ENCODE peak calls at places on chromosome 16, in eight cellular contexts. H is tibial artery, W is dorsolateral prefrontal cortex, C is ascending aorta, X is HFFc6, U is heart right ventricle, G is left ventricle myocardium inferior, O is chondrocyte. T is an unnamed sample.

GRCh38 chr16:72936408-72936807 is 111.5 kb downstream of the ZFHX3 start:
- DNase-seq in H (no peak), W (no peak), C (no peak), X (no peak), U (no peak), G (no peak), O (no peak), T (no peak)

GRCh38 chr16:49336581-49336980 is 37.0 kb upstream of the C16orf78 start:
- DNase-seq in H (no peak), W (no peak), C (no peak), X (no peak), U (no peak), G (no peak), O (no peak), T (no peak)

GRCh38 chr16:84382396-84382795 is 14.1 kb downstream of the ATP2C2 start:
- DNase-seq in H (no peak), W (no peak), C (no peak), X (no peak), U (no peak), G (no peak), O (no peak), T (no peak)

GRCh38 chr16:65057184-65057583 is 64.7 kb downstream of the CDH11 start:
- DNase-seq in H (no peak), W (no peak), C (no peak), X (no peak), U (no peak), G (no peak), O (no peak), T (no peak)

GRCh38 chr16:73018796-73019455 is 29.0 kb downstream of the ZFHX3 start:
- DNase-seq in H (no peak), W (no peak), C (peak; percentile 43), X (no peak), U (no peak), G (no peak), O (no peak), T (no peak)

GRCh38 chr16:11992008-11992584 is 15.6 kb downstream of the SNX29 start:
- DNase-seq in H (no peak), W (no peak), C (no peak), X (no peak), U (no peak), G (no peak), O (no peak), T (no peak)

GRCh38 chr16:81745704-81746558 is 33.2 kb upstream of the PLCG2 start:
- DNase-seq in H (peak; percentile 46), W (peak; percentile 60), C (peak; percentile 77), X (peak; percentile 29), U (peak; percentile 71), G (peak; percentile 75), O (no peak), T (peak; percentile 79)

GRCh38 chr16:3938843-3939624 is 58.5 kb upstream of the CREBBP start:
- DNase-seq in H (no peak), W (no peak), C (no peak), X (peak; percentile 72), U (peak; percentile 72), G (peak; percentile 43), O (no peak), T (peak; percentile 70)

GRCh38 chr16:2364638-2365210 is 24.2 kb upstream of the ABCA3 start:
- DNase-seq in H (no peak), W (no peak), C (no peak), X (peak; percentile 15), U (no peak), G (no peak), O (no peak), T (no peak)

GRCh38 chr16:721765-722481 is 977 bp downstream of the ANTKMT start:
- DNase-seq in H (no peak), W (no peak), C (no peak), X (no peak), U (peak; percentile 24), G (no peak), O (no peak), T (no peak)

GRCh38 chr16:719815-720506 is 985 bp upstream of the ANTKMT start:
- DNase-seq in H (no peak), W (no peak), C (no peak), X (no peak), U (no peak), G (no peak), O (no peak), T (peak; percentile 62)

GRCh38 chr16:718922-719321 is 2.0 kb upstream of the ANTKMT start:
- DNase-seq in H (no peak), W (no peak), C (no peak), X (no peak), U (no peak), G (no peak), O (no peak), T (no peak)

GRCh38 chr16:720990-721764 is at the start of gene ANTKMT:
- DNase-seq in H (peak; percentile 40), W (peak; percentile 63), C (peak; percentile 82), X (peak; percentile 50), U (peak; percentile 82), G (peak; percentile 78), O (no peak), T (peak; percentile 96)

DNA sequence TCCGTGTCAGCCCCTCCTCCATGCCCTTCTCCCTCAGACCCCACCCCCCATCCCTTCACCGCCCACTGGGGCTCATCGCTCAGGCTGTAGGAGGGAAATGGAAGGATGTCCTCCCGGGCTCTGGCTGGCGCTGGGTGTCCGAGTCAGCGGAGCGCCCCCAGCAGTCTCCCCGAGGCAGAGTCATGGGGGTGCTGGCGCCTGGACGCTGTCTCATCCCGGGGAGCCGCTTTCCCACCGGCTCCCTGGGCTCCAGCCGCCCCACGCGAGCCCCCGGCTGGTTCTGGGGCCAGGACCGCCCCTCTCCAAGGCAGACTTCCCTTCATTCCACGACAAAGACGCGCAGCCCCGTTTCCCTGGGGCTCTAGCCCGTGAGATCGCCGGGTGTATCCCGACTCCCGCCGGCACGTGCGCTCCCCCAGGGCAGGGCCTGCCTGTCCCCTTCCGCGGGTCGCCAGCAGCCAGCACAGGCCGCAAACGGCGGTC is 398 bp upstream of the ANTKMT start:
- DNase-seq in H (no peak), W (no peak), C (no peak), X (peak; percentile 39), U (no peak), G (peak; percentile 46), O (no peak), T (peak; percentile 50)
- TF ChIP-seq CTCF in H (no peak), W (peak; percentile 14), C (no peak), X (peak; percentile 44), U (peak; percentile 31), G (no peak), O (peak; percentile 46), T (no peak)

GRCh38 chr16:70251651-70252354 is at the start of gene EXOSC6:
- DNase-seq in H (peak; percentile 92), W (peak; percentile 79), C (peak; percentile 95), X (peak; percentile 87), U (peak; percentile 92), G (peak; percentile 90), O (peak; percentile 97), T (peak; percentile 96)

GRCh38 chr16:70250748-70251650 is 741 bp downstream of the EXOSC6 start:
- DNase-seq in H (peak; percentile 25), W (no peak), C (no peak), X (peak; percentile 28), U (peak; percentile 40), G (no peak), O (peak; percentile 93), T (peak; percentile 62)

GRCh38 chr16:70253291-70254094 is 1.8 kb upstream of the EXOSC6 start:
- DNase-seq in H (no peak), W (no peak), C (no peak), X (peak; percentile 24), U (no peak), G (no peak), O (peak; percentile 79), T (peak; percentile 60)

GRCh38 chr16:70254095-70254964 is 2.6 kb upstream of the EXOSC6 start:
- DNase-seq in H (no peak), W (no peak), C (no peak), X (no peak), U (no peak), G (no peak), O (peak; percentile 83), T (no peak)

GRCh38 chr16:70252355-70252988 is 732 bp upstream of the EXOSC6 start:
- DNase-seq in H (no peak), W (no peak), C (no peak), X (no peak), U (no peak), G (no peak), O (peak; percentile 64), T (peak; percentile 32)
- TF ChIP-seq CTCF in H (peak; percentile 14), W (no peak), C (no peak), X (peak; percentile 65), U (no peak), G (no peak), O (peak; percentile 68), T (peak; percentile 36)

GRCh38 chr16:6076631-6077030 is 979.0 kb upstream of the EEF2KMT start:
- DNase-seq in H (no peak), W (no peak), C (no peak), X (no peak), U (no peak), G (no peak), O (no peak), T (no peak)

GRCh38 chr16:6081320-6081976 is 983.9 kb upstream of the EEF2KMT start:
- DNase-seq in H (no peak), W (no peak), C (no peak), X (no peak), U (no peak), G (no peak), O (no peak), T (peak; percentile 60)
- TF ChIP-seq CTCF in H (no peak), W (peak; percentile 78), C (no peak), X (peak; percentile 77), U (peak; percentile 43), G (peak; percentile 40), O (peak; percentile 56), T (peak; percentile 58)

GRCh38 chr16:53821487-53821886 is 117.5 kb downstream of the FTO start:
- DNase-seq in H (no peak), W (no peak), C (no peak), X (peak; percentile 67), U (no peak), G (no peak), O (no peak), T (no peak)

GRCh38 chr16:53826658-53827057 is 122.7 kb downstream of the FTO start:
- DNase-seq in H (no peak), W (no peak), C (no peak), X (no peak), U (no peak), G (no peak), O (no peak), T (no peak)

GRCh38 chr16:53822936-53823529 is 119.1 kb downstream of the FTO start:
- DNase-seq in H (no peak), W (no peak), C (no peak), X (peak; percentile 6), U (no peak), G (no peak), O (no peak), T (no peak)

GRCh38 chr16:53817812-53818211 is 113.9 kb downstream of the FTO start:
- DNase-seq in H (no peak), W (no peak), C (no peak), X (peak; percentile 28), U (no peak), G (no peak), O (no peak), T (no peak)

DNA sequence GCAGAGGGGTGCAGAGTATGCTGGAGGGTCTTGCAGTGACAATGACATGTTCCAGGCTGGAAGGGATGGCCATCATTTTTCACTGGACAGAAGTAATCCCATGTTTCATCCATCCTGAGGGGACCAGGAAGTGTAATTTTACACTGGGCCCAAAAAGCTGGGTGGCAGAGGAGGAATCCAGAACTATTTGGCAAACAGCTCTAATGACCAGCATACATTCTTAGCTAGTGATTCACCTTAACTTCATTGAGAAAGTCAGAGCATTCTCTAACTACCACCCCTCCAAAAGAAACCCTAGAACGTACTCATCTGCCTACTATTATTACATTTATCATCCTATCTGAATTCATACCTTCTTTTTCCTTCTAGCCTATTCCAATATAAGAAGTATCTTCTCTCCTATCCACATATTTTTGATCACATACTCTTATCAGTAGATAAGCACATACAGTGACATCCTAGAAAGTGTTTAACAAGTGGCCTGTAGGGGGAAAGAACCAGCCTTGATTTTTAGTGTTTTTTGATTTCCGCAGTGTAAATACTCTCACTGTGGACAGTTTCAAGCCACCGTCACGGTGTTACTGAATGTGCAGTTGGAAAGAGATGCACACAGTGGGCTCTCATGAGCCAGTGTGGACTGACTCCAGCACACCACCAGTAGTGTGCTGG is 118.1 kb downstream of the FTO start:
- DNase-seq in H (no peak), W (no peak), C (no peak), X (peak; percentile 73), U (no peak), G (no peak), O (no peak), T (peak; percentile 24)
- TF ChIP-seq CTCF in H (no peak), W (no peak), C (no peak), X (peak; percentile 62), U (no peak), G (no peak), O (peak; percentile 54), T (no peak)